ENCODE peak calls at places on chromosome 10, in seven cellular contexts. K, M, C, Z, O, L and D are unnamed samples.
A peak's percentile ranks its signal among the peaks of the same experiment; 100 is the strongest.

GRCh38 chr10:28087675-28088351 is 88.9 kb upstream of the ODAD2 start:
- DNase-seq in K (no peak), L (no peak), M (no peak), Z (no peak), O (no peak), C (peak; percentile 67), D (peak; percentile 47)

GRCh38 chr10:30028006-30028441 is 31.4 kb downstream of the JCAD start:
- DNase-seq in O (no peak), C (no peak), M (peak; percentile 27), K (no peak), L (no peak), Z (no peak), D (no peak)

GRCh38 chr10:132947843-132948242 is 5.5 kb upstream of the CFAP46 start:
- DNase-seq in K (no peak), M (no peak), L (no peak), O (no peak), C (no peak), Z (no peak), D (no peak)

GRCh38 chr10:106078796-106079576 is 1085.5 kb downstream of the SORCS1 start:
- DNase-seq in L (no peak), Z (no peak), C (no peak), K (peak; percentile 18), M (no peak), O (peak; percentile 3), D (peak; percentile 22)

GRCh38 chr10:11838298-11838852 is 15.2 kb downstream of the PROSER2 start:
- DNase-seq in C (no peak), Z (no peak), K (no peak), O (no peak), M (no peak), L (no peak), D (no peak)

GRCh38 chr10:61232780-61233179 is 220.4 kb downstream of the TMEM26 start:
- DNase-seq in K (peak; percentile 8), L (no peak), O (no peak), C (no peak), Z (no peak), M (no peak), D (no peak)

GRCh38 chr10:61197022-61197421 is 253.0 kb upstream of the RHOBTB1 start:
- DNase-seq in Z (no peak), O (no peak), K (no peak), C (no peak), M (peak; percentile 32), L (no peak), D (no peak)

GRCh38 chr10:2508971-2509605 is 558.3 kb upstream of the PFKP start:
- DNase-seq in K (no peak), M (peak; percentile 18), C (peak; percentile 33), O (no peak), L (no peak), Z (no peak), D (no peak)

GRCh38 chr10:102310356-102311024 is 65.2 kb downstream of the GBF1 start:
- DNase-seq in C (peak; percentile 68), Z (peak; percentile 61), O (no peak), M (peak; percentile 45), L (no peak), K (peak; percentile 11), D (peak; percentile 46)

GRCh38 chr10:72034040-72034499 is 54.3 kb downstream of the SPOCK2 start:
- DNase-seq in L (no peak), K (no peak), Z (no peak), C (no peak), O (no peak), M (no peak), D (no peak)

GRCh38 chr10:104517946-104518345 is 123.1 kb upstream of the SORCS3 start:
- DNase-seq in M (no peak), C (no peak), Z (no peak), O (no peak), K (no peak), L (no peak), D (no peak)

GRCh38 chr10:69684020-69684980 is 54.3 kb downstream of the FAM241B start:
- DNase-seq in Z (no peak), L (no peak), C (peak; percentile 45), O (peak; percentile 39), M (peak; percentile 87), K (no peak), D (peak; percentile 63)

GRCh38 chr10:132837905-132838304 is 52.0 kb upstream of the NKX6-2 start:
- DNase-seq in M (no peak), K (no peak), O (no peak), L (no peak), Z (no peak), C (peak; percentile 22), D (no peak)

GRCh38 chr10:117241541-117242462 is 888 bp downstream of the SLC18A2 start:
- DNase-seq in O (peak; percentile 75), Z (no peak), C (peak; percentile 57), K (peak; percentile 67), L (no peak), M (peak; percentile 37), D (no peak)

GRCh38 chr10:91575044-91575610 is 57.7 kb downstream of the PPP1R3C start:
- DNase-seq in C (no peak), Z (no peak), K (no peak), O (no peak), L (no peak), M (no peak), D (no peak)

GRCh38 chr10:91540714-91541113 is 92.2 kb downstream of the PPP1R3C start:
- DNase-seq in Z (peak; percentile 4), O (no peak), L (no peak), C (peak; percentile 48), M (no peak), K (no peak), D (peak; percentile 8)

GRCh38 chr10:113484487-113484886 is 68.4 kb upstream of the HABP2 start:
- DNase-seq in O (no peak), Z (no peak), C (no peak), L (no peak), K (no peak), M (no peak), D (no peak)

GRCh38 chr10:79209340-79209739 is 137.9 kb upstream of the PPIF start:
- DNase-seq in L (no peak), M (no peak), K (no peak), C (no peak), O (peak; percentile 74), Z (no peak), D (no peak)

GRCh38 chr10:103933557-103934121 is 15.7 kb upstream of the STN1 start:
- DNase-seq in O (no peak), C (no peak), K (no peak), L (no peak), Z (no peak), M (no peak), D (no peak)

GRCh38 chr10:74164641-74165529 is 13.9 kb downstream of the ADK start:
- DNase-seq in M (peak; percentile 19), Z (no peak), K (no peak), C (no peak), O (no peak), L (no peak), D (no peak)

GRCh38 chr10:101069441-101069840 is 7.7 kb downstream of the KAZALD1 start:
- DNase-seq in M (no peak), L (no peak), C (no peak), O (no peak), K (no peak), Z (no peak), D (no peak)
- H3K4me3 ChIP-seq in M (no peak overlapping the region), L (no peak overlapping the region), C (no peak overlapping the region), O (no peak overlapping the region), K (no peak overlapping the region), Z (no peak overlapping the region), D (no peak overlapping the region)

DNA sequence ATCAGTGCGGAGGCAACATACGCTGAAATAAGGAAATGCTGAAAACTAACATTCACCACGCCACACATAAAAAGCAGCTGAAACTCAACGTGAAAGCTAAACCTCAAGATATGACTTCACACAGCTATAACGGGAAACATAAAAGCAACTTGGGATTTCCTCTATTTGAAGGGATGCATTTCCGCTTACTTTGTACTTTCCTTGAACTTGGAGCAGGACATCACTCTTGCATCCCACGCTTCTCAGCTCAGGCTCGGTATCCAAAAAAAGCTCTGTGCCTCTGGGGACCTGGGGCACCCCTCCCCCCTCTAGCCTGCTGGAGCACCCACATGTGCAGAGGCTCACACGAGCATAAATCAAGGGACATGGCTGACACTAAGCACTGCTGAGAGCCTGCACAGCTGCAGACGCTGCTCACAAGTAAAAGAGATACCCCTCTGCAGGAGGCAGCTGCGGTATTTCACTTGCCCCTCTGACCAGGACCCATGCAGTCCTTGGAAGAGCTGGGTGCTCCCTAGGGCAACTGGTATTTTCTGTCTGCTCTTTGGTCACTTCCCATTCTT is 34.2 kb downstream of the PARD3 start:
- DNase-seq in K (no peak), M (peak; percentile 19), C (no peak), Z (no peak), O (peak; percentile 61), L (peak; percentile 2), D (no peak)
- H4K20me1 ChIP-seq in K (peaks cover 24% of the 10 kb centered on the region), M (peaks cover 44% of the 10 kb centered on the region), C (peaks cover 11% of the 10 kb centered on the region), Z (peaks cover 6% of the 10 kb centered on the region), O (peaks cover 64% of the 10 kb centered on the region), L (no peaks in the 10 kb centered on the region), D (peaks cover 13% of the 10 kb centered on the region)

DNA sequence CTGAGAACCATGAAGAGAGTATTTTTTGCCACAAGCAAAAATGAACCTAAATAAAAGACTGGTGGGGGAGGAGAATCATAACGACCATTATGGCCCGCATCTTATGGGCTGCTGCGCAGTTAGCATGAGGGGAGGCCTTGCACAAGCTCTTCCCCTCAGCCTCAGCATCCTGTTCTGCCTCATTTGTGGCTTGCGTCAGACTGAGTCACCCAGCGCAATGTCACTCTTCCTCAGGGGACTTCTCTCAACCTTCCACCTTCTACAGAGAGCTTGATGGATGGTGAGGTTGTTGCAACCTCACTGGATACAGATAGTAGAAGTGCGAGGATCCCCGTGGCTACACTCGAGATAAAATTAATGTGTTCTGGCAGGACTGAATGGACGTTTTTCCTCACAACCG is 16.8 kb upstream of the GPR15LG start:
- DNase-seq in M (no peak), C (peak; percentile 7), O (no peak), L (no peak), K (no peak), Z (no peak), D (no peak)
- TF ChIP-seq EZH2phosphoT487 in M (no peak), C (no peak), O (no peak), L (no peak), K (no peak), Z (no peak), D (no peak)

GRCh38 chr10:13703997-13704536 is 117.3 kb downstream of the PRPF18 start:
- DNase-seq in Z (no peak), K (no peak), L (no peak), C (no peak), M (no peak), O (no peak), D (no peak)

GRCh38 chr10:13706604-13707003 is 119.8 kb downstream of the PRPF18 start:
- DNase-seq in C (no peak), M (no peak), K (no peak), Z (no peak), O (no peak), L (no peak), D (no peak)

GRCh38 chr10:13706175-13706574 is 119.4 kb downstream of the PRPF18 start:
- DNase-seq in L (no peak), M (no peak), C (no peak), Z (no peak), O (no peak), K (peak; percentile 55), D (no peak)

GRCh38 chr10:13705526-13706169 is 118.9 kb downstream of the PRPF18 start:
- DNase-seq in L (no peak), Z (no peak), O (no peak), M (peak; percentile 21), C (no peak), K (no peak), D (no peak)

DNA sequence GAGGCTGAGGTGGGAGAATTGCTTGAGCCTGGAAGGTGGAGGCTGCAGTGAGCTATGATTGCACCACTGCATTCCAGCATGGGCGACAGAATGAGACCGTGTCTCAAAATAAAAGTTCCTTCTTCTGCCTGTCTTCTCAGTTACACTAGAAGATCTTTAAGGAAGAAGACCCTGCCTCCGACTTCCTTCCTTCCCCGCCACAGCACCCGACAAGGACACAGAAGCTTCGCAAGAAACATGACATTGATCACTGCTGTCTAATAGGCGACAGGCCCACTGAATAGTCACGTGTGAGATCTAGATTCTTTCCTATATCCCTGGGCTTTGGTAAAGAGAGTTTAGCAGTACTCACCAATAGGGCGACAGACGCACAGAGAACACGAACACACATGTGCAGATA is 118.2 kb downstream of the PRPF18 start:
- DNase-seq in M (no peak), C (no peak), K (no peak), O (no peak), L (no peak), Z (no peak), D (no peak)
- H3K4me3 ChIP-seq in M (no peak overlapping the region), C (no peak overlapping the region), K (no peak overlapping the region), O (no peak overlapping the region), L (no peak overlapping the region), Z (no peak overlapping the region), D (no peak overlapping the region)